ENCODE peak calls at places on chromosomes 7 and 10, in five cellular contexts. Y is H1, V is HepG2, U is GM12878, A is SK-N-SH. H is an unnamed sample.

GRCh38 chr7:134900430-134900876 is 85.9 kb upstream of the AGBL3 start:
- DNase-seq in V (no peak), A (no peak), Y (no peak), U (peak), H (no peak)

GRCh38 chr7:11833431-11833830 is 1.4 kb upstream of the THSD7A start:
- DNase-seq in V (no peak), A (peak), U (no peak), Y (no peak), H (no peak)

GRCh38 chr7:119713606-119714005 is 559.4 kb upstream of the KCND2 start:
- DNase-seq in Y (no peak), A (no peak), V (no peak), U (no peak), H (no peak)

GRCh38 chr10:14839305-14839695 is 1.2 kb downstream of the HSPA14 start:
- DNase-seq in Y (no peak), V (no peak), A (no peak), U (no peak), H (no peak)

GRCh38 chr7:113179313-113179712 is 61.0 kb upstream of the SMIM30 start:
- DNase-seq in Y (no peak), V (no peak), A (no peak), U (no peak), H (no peak)

GRCh38 chr10:15485684-15486316 is 114.7 kb upstream of the FAM171A1 start:
- DNase-seq in V (no peak), A (no peak), U (no peak), Y (no peak), H (no peak)

GRCh38 chr10:133378251-133379096 is 588 bp upstream of the PAOX start:
- DNase-seq in Y (peak), U (no peak), V (peak), A (peak), H (peak)

GRCh38 chr7:133484135-133484534 is 231.3 kb downstream of the EXOC4 start:
- DNase-seq in Y (no peak), U (no peak), A (no peak), V (no peak), H (no peak)

GRCh38 chr10:95840681-95841080 is 67.1 kb upstream of the CC2D2B start:
- DNase-seq in A (no peak), V (no peak), Y (no peak), U (no peak), H (no peak)

GRCh38 chr7:1725766-1726630 is 55.9 kb downstream of the ELFN1 start:
- DNase-seq in A (no peak), U (no peak), Y (no peak), V (no peak), H (no peak)

GRCh38 chr7:20021834-20022233 is 195.3 kb downstream of the MACC1 start:
- DNase-seq in Y (no peak), V (no peak), U (peak), A (no peak), H (no peak)

GRCh38 chr10:104937528-104937927 is 296.4 kb downstream of the SORCS3 start:
- DNase-seq in V (peak), A (no peak), U (no peak), Y (no peak), H (no peak)

GRCh38 chr10:72067463-72068125 is 20.8 kb downstream of the SPOCK2 start:
- DNase-seq in A (no peak), U (no peak), V (no peak), Y (no peak), H (no peak)

GRCh38 chr7:100407285-100408180 is 21.0 kb downstream of the ZCWPW1 start:
- DNase-seq in Y (peak), V (peak), U (peak), A (peak), H (no peak)

GRCh38 chr7:83957333-83957732 is 237.3 kb downstream of the SEMA3A start:
- DNase-seq in A (no peak), Y (no peak), U (no peak), V (no peak), H (no peak)

GRCh38 chr10:21194510-21194993 is 297.4 kb upstream of the NEBL start:
- DNase-seq in Y (no peak), V (peak), A (peak), U (no peak), H (no peak)

GRCh38 chr10:93560541-93560940 is 5.9 kb upstream of the FFAR4 start:
- DNase-seq in V (no peak), Y (no peak), A (no peak), U (no peak), H (no peak)

GRCh38 chr7:889391-889790 is 13.0 kb downstream of the GET4 start:
- DNase-seq in U (no peak), Y (no peak), A (no peak), V (no peak), H (no peak)

GRCh38 chr10:103930881-103931280 is 12.9 kb upstream of the STN1 start:
- DNase-seq in V (no peak), A (no peak), U (no peak), Y (no peak), H (no peak)

GRCh38 chr7:120857558-120858298 is at the start of gene TSPAN12:
- DNase-seq in V (peak), Y (peak), U (no peak), A (peak), H (peak)

GRCh38 chr10:63137306-63137705 is 4.2 kb downstream of the NRBF2 start:
- DNase-seq in A (no peak), Y (no peak), V (peak), U (no peak), H (no peak)

GRCh38 chr10:104260775-104261115 is 6.1 kb downstream of the GSTO1 start:
- DNase-seq in V (no peak), Y (no peak), U (no peak), A (no peak), H (no peak)

GRCh38 chr10:78861456-78862327 is 207.1 kb upstream of the ZMIZ1 start:
- DNase-seq in V (no peak), Y (peak), A (peak), U (no peak), H (no peak)

GRCh38 chr10:74500806-74501205 is 325.6 kb upstream of the KAT6B start:
- DNase-seq in U (no peak), V (no peak), Y (no peak), A (no peak), H (no peak)

GRCh38 chr10:10596256-10596655 is 421.4 kb upstream of the CELF2 start:
- DNase-seq in U (no peak), Y (no peak), A (no peak), V (no peak), H (no peak)

GRCh38 chr10:48608279-48608681 is 3.4 kb upstream of the ARHGAP22 start:
- DNase-seq in A (peak), U (peak), V (peak), Y (peak), H (peak)

GRCh38 chr7:48458701-48459509 is 287.6 kb downstream of the ABCA13 start:
- DNase-seq in U (no peak), V (no peak), A (no peak), Y (no peak), H (no peak)
- TF ChIP-seq TAF1 in U (no peak), V (no peak), A (no peak), Y (no peak), H (no peak)

DNA sequence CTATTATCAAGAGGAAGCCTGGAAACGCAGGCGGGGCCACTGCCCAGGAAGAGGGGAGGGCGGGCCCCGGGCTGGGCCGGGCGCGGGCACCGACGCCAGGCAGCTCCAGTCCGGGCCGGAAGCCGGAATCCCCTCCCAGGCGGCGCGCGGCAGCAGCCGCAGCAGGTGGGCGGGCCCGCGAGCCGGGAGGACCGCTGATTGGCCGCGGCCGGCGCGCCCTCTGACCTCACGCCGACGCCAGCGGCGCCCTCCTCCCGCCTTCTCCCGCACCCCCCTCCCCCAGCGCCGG is 438 bp downstream of the BCL7B start:
- DNase-seq in V (peak), Y (peak), U (peak), A (peak), H (peak)
- TF ChIP-seq TAF1 in V (peak), Y (no peak), U (no peak), A (peak), H (no peak)

DNA sequence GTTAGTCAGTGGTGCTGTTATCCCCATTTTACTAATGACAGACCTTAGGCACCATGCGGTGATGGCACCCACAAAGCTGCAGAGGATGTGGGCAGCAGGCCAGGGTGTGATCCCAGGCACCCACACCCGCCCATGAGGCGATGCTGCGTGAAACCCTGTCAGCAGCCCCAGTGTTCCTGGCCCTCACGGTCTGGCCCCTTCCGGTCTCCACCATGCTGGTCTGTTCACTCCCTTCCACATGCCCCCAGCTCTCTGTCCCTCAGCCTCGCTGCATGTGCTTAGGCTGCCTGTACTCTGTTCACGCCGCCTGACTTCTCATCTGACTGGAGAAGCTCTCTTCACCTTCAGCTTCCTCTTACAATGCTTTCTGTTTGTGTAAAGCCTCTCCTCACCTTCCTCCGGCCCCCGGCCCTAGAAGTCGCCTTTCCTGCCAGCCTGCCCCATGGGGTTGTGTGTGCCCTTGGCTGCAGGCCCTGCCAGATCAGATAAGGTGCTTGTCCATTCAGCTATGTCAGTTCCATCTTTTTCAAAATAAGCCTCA is 17.6 kb upstream of the ORAI2 start:
- DNase-seq in U (no peak), Y (no peak), A (peak), V (no peak), H (no peak)
- TF ChIP-seq TAF1 in U (no peak), Y (no peak), A (no peak), V (no peak), H (no peak)

DNA sequence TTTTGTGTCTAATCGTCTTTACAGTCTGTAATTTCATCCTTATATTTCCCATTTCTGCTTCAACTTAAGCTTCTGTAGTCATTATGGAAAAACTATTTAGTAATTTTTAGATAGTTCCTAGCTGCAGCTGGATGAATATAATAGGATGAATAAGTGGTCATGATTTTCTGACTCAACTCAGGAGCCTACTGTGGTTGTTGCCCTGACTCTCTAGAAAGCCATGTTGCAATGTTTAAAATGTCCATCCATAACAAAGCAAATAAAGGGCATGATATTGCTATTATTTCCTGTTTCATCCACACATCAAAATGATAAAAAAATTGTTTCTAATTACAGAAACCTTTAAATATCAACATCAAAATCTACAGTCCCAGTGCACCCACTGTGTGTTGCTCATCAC is 58.0 kb downstream of the MYPN start:
- DNase-seq in A (no peak), U (no peak), Y (no peak), V (no peak), H (no peak)
- TF ChIP-seq TAF1 in A (no peak), U (no peak), Y (no peak), V (no peak), H (no peak)

DNA sequence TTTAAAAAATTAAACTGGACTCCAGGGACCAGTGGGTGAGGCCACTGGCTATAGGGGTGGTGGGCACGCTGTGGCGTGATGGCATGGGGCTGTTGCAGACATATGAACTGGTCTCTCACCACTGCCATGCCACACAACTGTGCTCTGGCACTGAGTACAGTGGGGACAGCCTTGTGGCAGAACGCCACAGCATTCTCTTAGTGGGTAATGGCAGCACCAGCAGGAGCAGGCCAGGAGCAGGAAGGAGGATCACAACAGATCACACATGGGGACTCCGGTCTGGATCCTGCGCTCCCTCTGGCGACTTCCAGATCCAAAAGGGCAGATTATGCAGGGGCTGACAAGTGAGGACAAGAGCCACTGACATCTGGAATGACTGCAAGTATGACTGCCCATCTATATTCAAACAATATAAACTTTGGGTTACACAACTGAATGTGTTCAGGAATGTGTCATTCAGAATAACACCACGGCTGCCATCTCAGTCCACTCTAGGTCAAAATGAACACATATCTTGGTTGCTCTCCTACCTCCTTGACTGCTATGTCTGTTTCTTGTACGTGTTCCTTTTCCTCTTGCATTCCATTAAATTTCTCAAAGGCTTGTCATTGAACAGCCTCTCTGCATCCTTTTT is 176.0 kb downstream of the KMT2E start:
- DNase-seq in Y (no peak), V (no peak), A (no peak), U (no peak), H (no peak)
- TF ChIP-seq TAF1 in Y (no peak), V (no peak), A (no peak), U (no peak), H (no peak)

GRCh38 chr7:65371468-65371867 is 2.2 kb upstream of the ZNF92 start:
- DNase-seq in Y (no peak), V (peak), U (no peak), A (no peak), H (no peak)
- TF ChIP-seq TAF1 in Y (no peak), V (no peak), U (no peak), A (no peak), H (no peak)

DNA sequence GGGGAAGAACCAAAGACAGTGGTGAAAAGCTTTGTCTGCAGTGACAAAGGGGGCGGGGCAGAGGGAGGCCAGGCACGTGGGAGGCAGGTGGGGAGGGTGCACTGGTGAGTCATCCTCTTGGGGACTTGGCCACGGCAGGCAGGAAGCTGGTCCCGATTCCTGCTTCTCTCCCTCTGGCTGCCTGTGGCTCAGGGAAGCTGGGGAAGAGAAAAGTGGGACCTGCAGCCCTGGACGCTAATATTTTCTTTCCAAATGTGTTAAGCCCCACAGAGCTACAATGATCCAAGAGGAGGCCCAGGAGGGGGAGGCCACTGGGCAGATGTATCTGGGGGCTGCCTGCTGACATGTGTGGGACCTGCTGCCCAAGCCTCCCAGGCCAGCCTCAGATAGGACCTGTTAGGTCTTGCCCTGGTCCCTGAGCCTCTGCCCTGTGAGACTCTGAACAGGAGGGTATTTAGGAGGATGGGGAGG is 231.8 kb downstream of the KCNMA1 start:
- DNase-seq in Y (peak), U (no peak), V (peak), A (peak), H (no peak)
- TF ChIP-seq TAF1 in Y (no peak), U (no peak), V (no peak), A (no peak), H (no peak)

GRCh38 chr7:2760098-2760889 is 72.3 kb downstream of the AMZ1 start:
- DNase-seq in V (peak), Y (no peak), U (no peak), A (peak), H (no peak)
- TF ChIP-seq TAF1 in V (no peak), Y (no peak), U (no peak), A (no peak), H (no peak)